ENCODE peak calls at places on chromosomes 11 and 22, in eight cellular contexts. S is activated CD4-positive, alpha-beta T cell treated with anti-CD3 and anti-CD28 coated beads, Interleukin-2, amount 50 U/mL, for 4 hours; D is pancreas; K is central memory CD4-positive, alpha-beta T cell; M is heart right ventricle; T is NCI-H2171 treated with DMSO at 0.1 percent for 48 hours; Q is pulmonary artery endothelial cell; W is dermis blood vessel endothelial cell. Z is an unnamed sample.

GRCh38 chr11:121372671-121373429 is 79.3 kb upstream of the SORL1 start:
- DNase-seq in M (no peak), Q (no peak), S (no peak), W (no peak), T (no peak), K (peak), D (no peak), Z (peak)

GRCh38 chr11:70530629-70531185 is 132.4 kb downstream of the CTTN start:
- DNase-seq in D (no peak), W (no peak), K (no peak), M (no peak), T (no peak), Q (no peak), S (no peak), Z (no peak)

GRCh38 chr22:37563153-37564081 is 3.1 kb downstream of the CDC42EP1 start:
- DNase-seq in S (no peak), D (peak), W (peak), T (no peak), Q (peak), K (no peak), M (peak), Z (no peak)

GRCh38 chr11:76392889-76393288 is 11.8 kb downstream of the GVQW3 start:
- DNase-seq in T (no peak), D (no peak), Q (no peak), W (no peak), S (no peak), K (no peak), M (no peak), Z (no peak)

GRCh38 chr11:122068096-122068495 is 47.9 kb downstream of the BLID start:
- DNase-seq in S (no peak), D (no peak), K (no peak), W (no peak), T (no peak), M (no peak), Q (no peak), Z (no peak)

GRCh38 chr11:11347583-11347982 is 5.5 kb downstream of the CSNK2A3 start:
- DNase-seq in D (no peak), T (no peak), S (no peak), M (peak), K (no peak), W (peak), Q (no peak), Z (peak)

GRCh38 chr22:36405671-36406070 is 17.9 kb upstream of the MYH9 start:
- DNase-seq in M (no peak), D (no peak), Q (no peak), K (peak), T (no peak), W (no peak), S (no peak), Z (no peak)

GRCh38 chr22:27218012-27218483 is 560.7 kb downstream of the MIAT start:
- DNase-seq in Q (no peak), T (no peak), S (no peak), D (no peak), W (no peak), M (no peak), K (no peak), Z (no peak)

GRCh38 chr11:2187267-2187707 is 15.7 kb upstream of the TH start:
- DNase-seq in M (no peak), W (no peak), D (no peak), K (no peak), S (no peak), T (no peak), Q (no peak), Z (no peak)

GRCh38 chr11:94511932-94512781 is at the start of gene C11orf97:
- DNase-seq in W (peak), M (peak), T (no peak), Q (no peak), K (peak), D (peak), S (peak), Z (peak)

GRCh38 chr11:2932850-2933251 is 3.6 kb upstream of the PHLDA2 start:
- DNase-seq in Q (no peak), T (no peak), M (no peak), S (no peak), D (no peak), W (peak), K (no peak), Z (no peak)

GRCh38 chr11:22331771-22332170 is 6.4 kb upstream of the SLC17A6 start:
- DNase-seq in W (peak), M (no peak), T (no peak), S (no peak), Q (no peak), D (no peak), K (no peak), Z (peak)

GRCh38 chr22:38114484-38115398 is 4.3 kb upstream of the BAIAP2L2 start:
- DNase-seq in K (peak), M (peak), Q (peak), W (peak), D (peak), S (peak), T (peak), Z (peak)

GRCh38 chr11:94928146-94928995 is 45.0 kb downstream of the CWC15 start:
- DNase-seq in T (no peak), Q (no peak), M (no peak), S (no peak), D (no peak), K (no peak), W (peak), Z (no peak)

GRCh38 chr22:45832959-45833580 is 143.9 kb downstream of the WNT7B start:
- DNase-seq in D (no peak), M (no peak), W (no peak), T (no peak), S (no peak), K (no peak), Q (no peak), Z (no peak)

GRCh38 chr11:47578524-47579460 is at the start of the genes KBTBD4 and NDUFS3:
- DNase-seq in W (peak), Q (peak), K (peak), T (peak), S (peak), D (peak), M (peak), Z (peak)

GRCh38 chr11:73257342-73258103 is 14.6 kb upstream of the P2RY6 start:
- DNase-seq in W (peak), M (peak), D (no peak), T (no peak), K (no peak), Q (no peak), S (no peak), Z (no peak)

GRCh38 chr11:130087294-130087926 is 17.7 kb downstream of the APLP2 start:
- DNase-seq in M (no peak), T (no peak), D (no peak), S (no peak), W (peak), K (no peak), Q (no peak), Z (no peak)

GRCh38 chr11:129278586-129279319 is 86.6 kb upstream of the ARHGAP32 start:
- DNase-seq in D (no peak), W (peak), S (no peak), K (peak), Q (no peak), M (peak), T (peak), Z (peak)

GRCh38 chr11:72228229-72228843 is 3.8 kb downstream of the INPPL1 start:
- DNase-seq in T (no peak), M (no peak), S (no peak), W (peak), Q (no peak), D (no peak), K (no peak), Z (peak)

GRCh38 chr11:119697445-119697844 is 31.6 kb downstream of the NECTIN1 start:
- DNase-seq in S (no peak), W (no peak), D (no peak), Q (no peak), K (no peak), T (no peak), M (no peak), Z (no peak)

GRCh38 chr11:115642660-115643059 is 138.4 kb upstream of the CADM1 start:
- DNase-seq in T (no peak), W (no peak), K (no peak), Q (no peak), S (no peak), M (no peak), D (no peak), Z (peak)

GRCh38 chr22:30777589-30777988 is 82.9 kb downstream of the OSBP2 start:
- DNase-seq in W (no peak), M (no peak), K (no peak), Q (no peak), T (peak), S (no peak), D (no peak), Z (peak)

GRCh38 chr11:59158206-59159068 is 13.5 kb upstream of the DTX4 start:
- DNase-seq in T (peak), D (peak), Q (peak), W (peak), M (no peak), K (peak), S (peak), Z (peak)